ENCODE peak calls at places on chromosome 20, in six cellular contexts. E is ecto neural progenitor cell, Q is endothelial cell of umbilical vein, A is pancreas, B is brain microvascular endothelial cell, H is activated T-helper 1 cell treated with Interleukin-2 at 50 U/mL for 16 hours. T is an unnamed sample.
A peak's percentile ranks its signal among the peaks of the same experiment; 100 is the strongest.

GRCh38 chr20:528923-529594 is 14.5 kb downstream of the CSNK2A1 start:
- DNase-seq in E (no peak), Q (peak; percentile 57), A (no peak), B (peak; percentile 75), H (no peak), T (no peak)

GRCh38 chr20:21613512-21613911 is 92.0 kb upstream of the PAX1 start:
- DNase-seq in E (no peak), Q (no peak), A (no peak), B (no peak), H (no peak), T (peak; percentile 46)

GRCh38 chr20:47029845-47030244 is 135.2 kb downstream of the EYA2 start:
- DNase-seq in E (no peak), Q (no peak), A (no peak), B (no peak), H (no peak), T (no peak)

GRCh38 chr20:59564171-59564570 is 40.2 kb upstream of the PHACTR3 start:
- DNase-seq in E (no peak), Q (no peak), A (no peak), B (no peak), H (no peak), T (no peak)

GRCh38 chr20:25058051-25058796 is at the start of gene ACSS1:
- DNase-seq in E (no peak), Q (peak; percentile 31), A (peak; percentile 87), B (no peak), H (peak; percentile 61), T (no peak)

GRCh38 chr20:41991412-41991811 is 373.2 kb upstream of the CHD6 start:
- DNase-seq in E (no peak), Q (no peak), A (no peak), B (no peak), H (no peak), T (no peak)

GRCh38 chr20:16446246-16446645 is 127.0 kb downstream of the KIF16B start:
- DNase-seq in E (no peak), Q (no peak), A (no peak), B (no peak), H (no peak), T (no peak)

GRCh38 chr20:62824476-62825287 is 7.8 kb downstream of the COL9A3 start:
- DNase-seq in E (no peak), Q (no peak), A (peak; percentile 83), B (no peak), H (no peak), T (peak; percentile 62)

GRCh38 chr20:64205611-64206026 is 41.4 kb downstream of the MYT1 start:
- DNase-seq in E (no peak), Q (no peak), A (peak; percentile 26), B (no peak), H (no peak), T (no peak)

GRCh38 chr20:38238834-38239233 is 21.7 kb downstream of the KIAA1755 start:
- DNase-seq in E (no peak), Q (no peak), A (no peak), B (no peak), H (no peak), T (no peak)

GRCh38 chr20:23047738-23048214 is 1.7 kb downstream of the THBD start:
- DNase-seq in E (peak; percentile 55), Q (peak; percentile 47), A (peak; percentile 70), B (no peak), H (no peak), T (no peak)

GRCh38 chr20:63091901-63092659 is 85.3 kb upstream of the BHLHE23 start:
- DNase-seq in E (peak; percentile 39), Q (no peak), A (peak; percentile 48), B (no peak), H (no peak), T (no peak)

GRCh38 chr20:33450867-33451266 is 7.3 kb upstream of the SNTA1 start:
- DNase-seq in E (no peak), Q (no peak), A (no peak), B (peak; percentile 69), H (no peak), T (no peak)

GRCh38 chr20:48321271-48321670 is 506.5 kb downstream of the PREX1 start:
- DNase-seq in E (no peak), Q (no peak), A (no peak), B (no peak), H (no peak), T (no peak)

GRCh38 chr20:31603822-31604566 is 1.1 kb upstream of the ID1 start:
- DNase-seq in E (peak; percentile 100), Q (peak; percentile 97), A (peak; percentile 97), B (peak; percentile 98), H (peak; percentile 67), T (peak; percentile 100)